ENCODE peak calls at places on chromosomes 16 and 17, in nine cellular contexts. One of them, this sample, is unnamed.

GRCh38 chr17:16944334-16945140 is 27.4 kb downstream of the TNFRSF13B start:
- DNase-seq in PC-3: no peak
- DNase-seq in mammary epithelial cell: no peak
- DNase-seq in HCT116: no peak
- DNase-seq in endothelial cell of umbilical vein: no peak
- DNase-seq in A549: no peak
- DNase-seq in IMR-90: no peak
- DNase-seq in hepatocyte: no peak
- DNase-seq in MM.1S: no peak
- DNase-seq in this sample: no peak

GRCh38 chr17:81219476-81220180 is 3.1 kb downstream of the CEP131 start:
- DNase-seq in PC-3: no peak
- DNase-seq in mammary epithelial cell: no peak
- DNase-seq in HCT116: no peak
- DNase-seq in endothelial cell of umbilical vein: no peak
- DNase-seq in A549: no peak
- DNase-seq in IMR-90: no peak
- DNase-seq in hepatocyte: no peak
- DNase-seq in MM.1S: no peak
- DNase-seq in this sample: no peak

GRCh38 chr17:9878791-9879525 is 26.1 kb downstream of the RCVRN start:
- DNase-seq in PC-3: no peak
- DNase-seq in mammary epithelial cell: no peak
- DNase-seq in HCT116: no peak
- DNase-seq in endothelial cell of umbilical vein: no peak
- DNase-seq in A549: no peak
- DNase-seq in IMR-90: peak; percentile 12
- DNase-seq in hepatocyte: no peak
- DNase-seq in MM.1S: no peak
- DNase-seq in this sample: no peak

GRCh38 chr16:9003322-9003721 is 39.6 kb upstream of the USP7 start:
- DNase-seq in PC-3: no peak
- DNase-seq in mammary epithelial cell: no peak
- DNase-seq in HCT116: no peak
- DNase-seq in endothelial cell of umbilical vein: no peak
- DNase-seq in A549: no peak
- DNase-seq in IMR-90: no peak
- DNase-seq in hepatocyte: peak; percentile 52
- DNase-seq in MM.1S: no peak
- DNase-seq in this sample: no peak

GRCh38 chr17:49471089-49471683 is 23.9 kb upstream of the NGFR start:
- DNase-seq in PC-3: no peak
- DNase-seq in mammary epithelial cell: no peak
- DNase-seq in HCT116: no peak
- DNase-seq in endothelial cell of umbilical vein: no peak
- DNase-seq in A549: no peak
- DNase-seq in IMR-90: no peak
- DNase-seq in hepatocyte: peak; percentile 37
- DNase-seq in MM.1S: no peak
- DNase-seq in this sample: no peak

GRCh38 chr16:78684040-78684611 is 584.7 kb downstream of the WWOX start:
- DNase-seq in PC-3: peak; percentile 77
- DNase-seq in mammary epithelial cell: peak; percentile 53
- DNase-seq in HCT116: no peak
- DNase-seq in endothelial cell of umbilical vein: no peak
- DNase-seq in A549: peak; percentile 46
- DNase-seq in IMR-90: peak; percentile 43
- DNase-seq in hepatocyte: peak; percentile 72
- DNase-seq in MM.1S: no peak
- DNase-seq in this sample: peak; percentile 99

GRCh38 chr16:27174798-27175197 is 28.5 kb upstream of the KDM8 start:
- DNase-seq in PC-3: peak; percentile 75
- DNase-seq in mammary epithelial cell: peak; percentile 70
- DNase-seq in HCT116: no peak
- DNase-seq in endothelial cell of umbilical vein: no peak
- DNase-seq in A549: peak; percentile 78
- DNase-seq in IMR-90: peak; percentile 53
- DNase-seq in hepatocyte: peak; percentile 68
- DNase-seq in MM.1S: no peak
- DNase-seq in this sample: peak; percentile 53

GRCh38 chr16:50185005-50185505 is 31.9 kb downstream of the TENT4B start:
- DNase-seq in PC-3: no peak
- DNase-seq in mammary epithelial cell: peak; percentile 37
- DNase-seq in HCT116: no peak
- DNase-seq in endothelial cell of umbilical vein: peak; percentile 60
- DNase-seq in A549: peak; percentile 71
- DNase-seq in IMR-90: peak; percentile 75
- DNase-seq in hepatocyte: peak; percentile 53
- DNase-seq in MM.1S: no peak
- DNase-seq in this sample: no peak

GRCh38 chr17:5047446-5047845 is 12.2 kb upstream of the SLC52A1 start:
- DNase-seq in PC-3: no peak
- DNase-seq in mammary epithelial cell: no peak
- DNase-seq in HCT116: no peak
- DNase-seq in endothelial cell of umbilical vein: peak; percentile 15
- DNase-seq in A549: no peak
- DNase-seq in IMR-90: no peak
- DNase-seq in hepatocyte: no peak
- DNase-seq in MM.1S: no peak
- DNase-seq in this sample: no peak

GRCh38 chr16:77594057-77594456 is 128.3 kb upstream of the NUDT7 start:
- DNase-seq in PC-3: no peak
- DNase-seq in mammary epithelial cell: no peak
- DNase-seq in HCT116: no peak
- DNase-seq in endothelial cell of umbilical vein: peak; percentile 80
- DNase-seq in A549: no peak
- DNase-seq in IMR-90: no peak
- DNase-seq in hepatocyte: no peak
- DNase-seq in MM.1S: no peak
- DNase-seq in this sample: no peak

GRCh38 chr16:51161440-51162195 is 10.5 kb upstream of the SALL1 start:
- DNase-seq in PC-3: no peak
- DNase-seq in mammary epithelial cell: no peak
- DNase-seq in HCT116: no peak
- DNase-seq in endothelial cell of umbilical vein: no peak
- DNase-seq in A549: no peak
- DNase-seq in IMR-90: peak; percentile 37
- DNase-seq in hepatocyte: no peak
- DNase-seq in MM.1S: peak; percentile 39
- DNase-seq in this sample: no peak

GRCh38 chr16:77794586-77794985 is 6.2 kb downstream of the VAT1L start:
- DNase-seq in PC-3: peak; percentile 7
- DNase-seq in mammary epithelial cell: peak; percentile 52
- DNase-seq in HCT116: no peak
- DNase-seq in endothelial cell of umbilical vein: peak; percentile 33
- DNase-seq in A549: no peak
- DNase-seq in IMR-90: peak; percentile 92
- DNase-seq in hepatocyte: no peak
- DNase-seq in MM.1S: no peak
- DNase-seq in this sample: no peak

GRCh38 chr16:56643080-56643778 is 4.8 kb downstream of the MT1A start:
- DNase-seq in PC-3: peak; percentile 53
- DNase-seq in mammary epithelial cell: peak; percentile 56
- DNase-seq in HCT116: peak; percentile 78
- DNase-seq in endothelial cell of umbilical vein: no peak
- DNase-seq in A549: peak; percentile 85
- DNase-seq in IMR-90: no peak
- DNase-seq in hepatocyte: peak; percentile 79
- DNase-seq in MM.1S: peak; percentile 65
- DNase-seq in this sample: no peak

GRCh38 chr17:1414634-1415033 is 14.6 kb upstream of the YWHAE start:
- DNase-seq in PC-3: no peak
- DNase-seq in mammary epithelial cell: no peak
- DNase-seq in HCT116: no peak
- DNase-seq in endothelial cell of umbilical vein: no peak
- DNase-seq in A549: no peak
- DNase-seq in IMR-90: no peak
- DNase-seq in hepatocyte: no peak
- DNase-seq in MM.1S: no peak
- DNase-seq in this sample: no peak

GRCh38 chr16:51818342-51818944 is 667.4 kb upstream of the SALL1 start:
- DNase-seq in PC-3: peak; percentile 21
- DNase-seq in mammary epithelial cell: peak; percentile 44
- DNase-seq in HCT116: no peak
- DNase-seq in endothelial cell of umbilical vein: no peak
- DNase-seq in A549: peak; percentile 46
- DNase-seq in IMR-90: peak; percentile 73
- DNase-seq in hepatocyte: peak; percentile 53
- DNase-seq in MM.1S: no peak
- DNase-seq in this sample: no peak

GRCh38 chr16:80910434-80910833 is 96.3 kb downstream of the CMC2 start:
- DNase-seq in PC-3: no peak
- DNase-seq in mammary epithelial cell: no peak
- DNase-seq in HCT116: no peak
- DNase-seq in endothelial cell of umbilical vein: no peak
- DNase-seq in A549: no peak
- DNase-seq in IMR-90: no peak
- DNase-seq in hepatocyte: no peak
- DNase-seq in MM.1S: no peak
- DNase-seq in this sample: no peak

GRCh38 chr16:2199621-2200139 is 3.3 kb upstream of the CASKIN1 start:
- DNase-seq in PC-3: no peak
- DNase-seq in mammary epithelial cell: no peak
- DNase-seq in HCT116: no peak
- DNase-seq in endothelial cell of umbilical vein: no peak
- DNase-seq in A549: no peak
- DNase-seq in IMR-90: no peak
- DNase-seq in hepatocyte: no peak
- DNase-seq in MM.1S: no peak
- DNase-seq in this sample: no peak
- TF ChIP-seq CTCF in PC-3: no peak
- TF ChIP-seq CTCF in mammary epithelial cell: no peak
- TF ChIP-seq CTCF in HCT116: no peak
- TF ChIP-seq CTCF in endothelial cell of umbilical vein: no peak
- TF ChIP-seq CTCF in A549: no peak
- TF ChIP-seq CTCF in IMR-90: no peak
- TF ChIP-seq CTCF in hepatocyte: no peak
- TF ChIP-seq CTCF in MM.1S: no peak
- TF ChIP-seq CTCF in this sample: no peak

GRCh38 chr17:75650874-75651273 is 16.1 kb downstream of the RECQL5 start:
- DNase-seq in PC-3: no peak
- DNase-seq in mammary epithelial cell: no peak
- DNase-seq in HCT116: no peak
- DNase-seq in endothelial cell of umbilical vein: no peak
- DNase-seq in A549: no peak
- DNase-seq in IMR-90: no peak
- DNase-seq in hepatocyte: no peak
- DNase-seq in MM.1S: no peak
- DNase-seq in this sample: no peak
- H3K9me3 ChIP-seq in PC-3: no peaks in the 10 kb centered on the region
- H3K9me3 ChIP-seq in mammary epithelial cell: no peaks in the 10 kb centered on the region
- H3K9me3 ChIP-seq in HCT116: no peaks in the 10 kb centered on the region
- H3K9me3 ChIP-seq in endothelial cell of umbilical vein: no peaks in the 10 kb centered on the region
- H3K9me3 ChIP-seq in A549: no peaks in the 10 kb centered on the region
- H3K9me3 ChIP-seq in IMR-90: no peaks in the 10 kb centered on the region
- H3K9me3 ChIP-seq in hepatocyte: no peaks in the 10 kb centered on the region
- H3K9me3 ChIP-seq in MM.1S: no peaks in the 10 kb centered on the region
- H3K9me3 ChIP-seq in this sample: no peaks in the 10 kb centered on the region

GRCh38 chr17:79951361-79952264 is 84.1 kb downstream of the TBC1D16 start:
- DNase-seq in PC-3: no peak
- DNase-seq in mammary epithelial cell: no peak
- DNase-seq in HCT116: no peak
- DNase-seq in endothelial cell of umbilical vein: no peak
- DNase-seq in A549: no peak
- DNase-seq in IMR-90: peak; percentile 89
- DNase-seq in hepatocyte: peak; percentile 90
- DNase-seq in MM.1S: no peak
- DNase-seq in this sample: no peak
- H3K4me2 ChIP-seq in PC-3: no peak overlapping the region
- H3K4me2 ChIP-seq in mammary epithelial cell: no peak overlapping the region
- H3K4me2 ChIP-seq in HCT116: no peak overlapping the region
- H3K4me2 ChIP-seq in endothelial cell of umbilical vein: no peak overlapping the region
- H3K4me2 ChIP-seq in A549: no peak overlapping the region
- H3K4me2 ChIP-seq in IMR-90: no peak overlapping the region
- H3K4me2 ChIP-seq in hepatocyte: peak overlapping the region; percentile 47
- H3K4me2 ChIP-seq in MM.1S: no peak overlapping the region
- H3K4me2 ChIP-seq in this sample: no peak overlapping the region

GRCh38 chr16:10033561-10033960 is 148.7 kb downstream of the GRIN2A start:
- DNase-seq in PC-3: no peak
- DNase-seq in mammary epithelial cell: no peak
- DNase-seq in HCT116: no peak
- DNase-seq in endothelial cell of umbilical vein: no peak
- DNase-seq in A549: no peak
- DNase-seq in IMR-90: no peak
- DNase-seq in hepatocyte: no peak
- DNase-seq in MM.1S: no peak
- DNase-seq in this sample: no peak

GRCh38 chr16:10031955-10032354 is 150.3 kb downstream of the GRIN2A start:
- DNase-seq in PC-3: no peak
- DNase-seq in mammary epithelial cell: no peak
- DNase-seq in HCT116: no peak
- DNase-seq in endothelial cell of umbilical vein: no peak
- DNase-seq in A549: no peak
- DNase-seq in IMR-90: no peak
- DNase-seq in hepatocyte: no peak
- DNase-seq in MM.1S: no peak
- DNase-seq in this sample: no peak

GRCh38 chr16:10027553-10027952 is 154.7 kb downstream of the GRIN2A start:
- DNase-seq in PC-3: no peak
- DNase-seq in mammary epithelial cell: no peak
- DNase-seq in HCT116: no peak
- DNase-seq in endothelial cell of umbilical vein: no peak
- DNase-seq in A549: no peak
- DNase-seq in IMR-90: no peak
- DNase-seq in hepatocyte: no peak
- DNase-seq in MM.1S: no peak
- DNase-seq in this sample: no peak

GRCh38 chr16:10028644-10029043 is 153.6 kb downstream of the GRIN2A start:
- DNase-seq in PC-3: no peak
- DNase-seq in mammary epithelial cell: no peak
- DNase-seq in HCT116: no peak
- DNase-seq in endothelial cell of umbilical vein: no peak
- DNase-seq in A549: no peak
- DNase-seq in IMR-90: no peak
- DNase-seq in hepatocyte: no peak
- DNase-seq in MM.1S: no peak
- DNase-seq in this sample: no peak

DNA sequence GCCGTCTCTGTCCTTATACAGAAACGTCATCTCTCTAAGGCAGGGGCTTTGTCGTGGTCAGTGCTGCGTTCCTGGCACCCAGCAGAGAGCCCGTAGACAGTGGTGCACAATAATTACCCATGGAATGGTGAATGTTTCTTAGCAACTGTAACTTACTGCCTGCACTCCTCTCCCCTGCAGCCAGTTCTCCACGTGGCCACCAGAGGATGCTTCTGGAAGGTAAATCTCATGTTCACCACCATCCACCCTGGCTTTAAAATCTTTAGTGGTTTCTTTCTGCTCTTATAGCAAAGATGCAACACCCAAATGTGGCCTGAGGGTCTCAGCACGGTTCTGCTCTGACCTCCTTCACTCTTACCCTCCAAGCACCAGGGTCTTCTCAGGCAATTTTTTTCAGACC is 150.8 kb downstream of the GRIN2A start:
- DNase-seq in PC-3: peak; percentile 4
- DNase-seq in mammary epithelial cell: no peak
- DNase-seq in HCT116: no peak
- DNase-seq in endothelial cell of umbilical vein: no peak
- DNase-seq in A549: no peak
- DNase-seq in IMR-90: no peak
- DNase-seq in hepatocyte: no peak
- DNase-seq in MM.1S: no peak
- DNase-seq in this sample: no peak
- TF ChIP-seq CTCF in PC-3: peak; percentile 48
- TF ChIP-seq CTCF in mammary epithelial cell: peak; percentile 54
- TF ChIP-seq CTCF in HCT116: no peak
- TF ChIP-seq CTCF in endothelial cell of umbilical vein: no peak
- TF ChIP-seq CTCF in A549: no peak
- TF ChIP-seq CTCF in IMR-90: no peak
- TF ChIP-seq CTCF in hepatocyte: no peak
- TF ChIP-seq CTCF in MM.1S: no peak
- TF ChIP-seq CTCF in this sample: peak; percentile 22

This sample was measured in keratinocyte.